ENCODE peak calls at places on chromosomes 3 and 15, in five cellular contexts. R is WTC11; B is MV-4-11; D is endodermal cell; Q is activated naive CD4-positive, alpha-beta T cell treated with anti-CD3 and anti-CD28 coated beads, Interleukin-2, amount 10 ng/mL, durations not matched to agents 7 days and 5 days. O is an unnamed sample.

GRCh38 chr3:101179637-101180036 is 140.7 kb downstream of the IMPG2 start:
- DNase-seq in R (no peak), B (no peak), D (no peak), Q (no peak), O (no peak)

GRCh38 chr3:73404450-73404849 is 220.3 kb downstream of the PDZRN3 start:
- DNase-seq in R (no peak), B (no peak), D (no peak), Q (no peak), O (no peak)

GRCh38 chr3:33315826-33316225 is 38.6 kb downstream of the FBXL2 start:
- DNase-seq in R (no peak), B (no peak), D (no peak), Q (no peak), O (peak)

GRCh38 chr3:11390411-11391171 is 118.4 kb downstream of the ATG7 start:
- DNase-seq in R (no peak), B (no peak), D (no peak), Q (no peak), O (no peak)

GRCh38 chr3:71454513-71455423 is 128.8 kb downstream of the FOXP1 start:
- DNase-seq in R (no peak), B (no peak), D (no peak), Q (peak), O (no peak)

GRCh38 chr15:93523490-93523889 is 434.5 kb upstream of the RGMA start:
- DNase-seq in R (no peak), B (no peak), D (no peak), Q (no peak), O (no peak)

GRCh38 chr15:39918688-39919385 is 1.2 kb downstream of the GPR176 start:
- DNase-seq in R (no peak), B (no peak), D (no peak), Q (no peak), O (no peak)

GRCh38 chr3:126734324-126734723 is 30.3 kb downstream of the CHCHD6 start:
- DNase-seq in R (no peak), B (no peak), D (no peak), Q (no peak), O (no peak)

GRCh38 chr15:79523266-79523665 is 91.1 kb downstream of the MINAR1 start:
- DNase-seq in R (no peak), B (peak), D (no peak), Q (no peak), O (no peak)

GRCh38 chr3:119175869-119176756 is 2.7 kb downstream of the UPK1B start:
- DNase-seq in R (no peak), B (no peak), D (no peak), Q (no peak), O (no peak)

GRCh38 chr3:170564664-170565063 is 21.2 kb downstream of the SLC7A14 start:
- DNase-seq in R (no peak), B (no peak), D (no peak), Q (no peak), O (no peak)

GRCh38 chr3:130457681-130458080 is 59.3 kb upstream of the COL6A6 start:
- DNase-seq in R (no peak), B (no peak), D (no peak), Q (no peak), O (no peak)

GRCh38 chr3:23712656-23713559 is 92.8 kb upstream of the UBE2E1 start:
- DNase-seq in R (peak), B (no peak), D (peak), Q (no peak), O (peak)

GRCh38 chr3:63774776-63775175 is 44.3 kb upstream of the C3orf49 start:
- DNase-seq in R (no peak), B (peak), D (no peak), Q (no peak), O (no peak)

GRCh38 chr3:181711325-181712135 is at the start of gene SOX2:
- DNase-seq in R (peak), B (no peak), D (peak), Q (peak), O (no peak)

GRCh38 chr3:89690649-89691048 is 583.2 kb downstream of the EPHA3 start:
- DNase-seq in R (no peak), B (no peak), D (no peak), Q (no peak), O (no peak)

GRCh38 chr3:100465871-100466777 is 26.3 kb upstream of the TMEM45A start:
- DNase-seq in R (no peak), B (peak), D (no peak), Q (no peak), O (no peak)

GRCh38 chr15:69390575-69390974 is 23.6 kb upstream of the KIF23 start:
- DNase-seq in R (no peak), B (no peak), D (no peak), Q (no peak), O (no peak)

GRCh38 chr3:15654096-15654495 is 52.6 kb downstream of the BTD start:
- DNase-seq in R (no peak), B (no peak), D (no peak), Q (no peak), O (no peak)

GRCh38 chr3:87167634-87168456 is 59.3 kb upstream of the CHMP2B start:
- DNase-seq in R (no peak), B (peak), D (peak), Q (peak), O (peak)

GRCh38 chr3:47536221-47536891 is 22.8 kb upstream of the ELP6 start:
- DNase-seq in R (no peak), B (no peak), D (no peak), Q (no peak), O (no peak)

GRCh38 chr3:161264771-161265343 is 43.7 kb downstream of the NMD3 start:
- DNase-seq in R (no peak), B (no peak), D (no peak), Q (no peak), O (no peak)

GRCh38 chr3:61894988-61895935 is 333.9 kb downstream of the PTPRG start:
- DNase-seq in R (no peak), B (peak), D (no peak), Q (peak), O (peak)

GRCh38 chr15:78213425-78213750 is 21.0 kb downstream of the ACSBG1 start:
- DNase-seq in R (no peak), B (no peak), D (peak), Q (no peak), O (no peak)

GRCh38 chr15:40282144-40282869 is 557 bp downstream of the ANKRD63 start:
- DNase-seq in R (peak), B (peak), D (peak), Q (peak), O (no peak)

GRCh38 chr3:4825572-4826236 is 153.5 kb upstream of the BHLHE40 start:
- DNase-seq in R (no peak), B (no peak), D (peak), Q (peak), O (no peak)

GRCh38 chr15:41829959-41830646 is 2.2 kb downstream of the JMJD7 start:
- DNase-seq in R (no peak), B (no peak), D (no peak), Q (no peak), O (no peak)

GRCh38 chr3:156488771-156489170 is 66.1 kb downstream of the SSR3 start:
- DNase-seq in R (no peak), B (no peak), D (no peak), Q (no peak), O (no peak)